ENCODE peak calls at places on chromosomes 11 and 22, in five cellular contexts. One of them, this sample, is unnamed.

GRCh38 chr22:46107089-46107664 is 43.1 kb upstream of the PPARA start:
- DNase-seq in bronchial epithelial cell: peak
- DNase-seq in AG10803: no peak
- DNase-seq in kidney: peak
- DNase-seq in cardiac fibroblast: no peak
- DNase-seq in this sample: no peak

GRCh38 chr11:59792507-59792906 is 18.1 kb downstream of the MRPL16 start:
- DNase-seq in bronchial epithelial cell: no peak
- DNase-seq in AG10803: no peak
- DNase-seq in kidney: no peak
- DNase-seq in cardiac fibroblast: no peak
- DNase-seq in this sample: no peak

GRCh38 chr11:211295-211694 is 3.8 kb downstream of the RIC8A start:
- DNase-seq in AG10803: no peak
- DNase-seq in cardiac fibroblast: no peak
- DNase-seq in kidney: peak
- DNase-seq in bronchial epithelial cell: no peak
- DNase-seq in this sample: no peak

GRCh38 chr11:2772544-2773031 is 72.8 kb upstream of the KCNQ1OT1 start:
- DNase-seq in bronchial epithelial cell: peak
- DNase-seq in cardiac fibroblast: peak
- DNase-seq in kidney: no peak
- DNase-seq in AG10803: peak
- DNase-seq in this sample: peak

GRCh38 chr11:102974552-102975280 is 19.2 kb upstream of the MMP13 start:
- DNase-seq in cardiac fibroblast: peak
- DNase-seq in kidney: no peak
- DNase-seq in AG10803: peak
- DNase-seq in bronchial epithelial cell: peak
- DNase-seq in this sample: peak

GRCh38 chr11:26193714-26194373 is 138.1 kb upstream of the ANO3 start:
- DNase-seq in kidney: no peak
- DNase-seq in bronchial epithelial cell: peak
- DNase-seq in AG10803: peak
- DNase-seq in cardiac fibroblast: no peak
- DNase-seq in this sample: peak

GRCh38 chr11:42770444-42771065 is 541.2 kb upstream of the API5 start:
- DNase-seq in kidney: no peak
- DNase-seq in cardiac fibroblast: peak
- DNase-seq in bronchial epithelial cell: peak
- DNase-seq in AG10803: peak
- DNase-seq in this sample: no peak

GRCh38 chr22:46791201-46791731 is 28.8 kb downstream of the TBC1D22A start:
- DNase-seq in cardiac fibroblast: peak
- DNase-seq in AG10803: peak
- DNase-seq in bronchial epithelial cell: peak
- DNase-seq in kidney: peak
- DNase-seq in this sample: peak

GRCh38 chr11:46306296-46306853 is 28.9 kb downstream of the CREB3L1 start:
- DNase-seq in kidney: no peak
- DNase-seq in AG10803: peak
- DNase-seq in cardiac fibroblast: peak
- DNase-seq in bronchial epithelial cell: peak
- DNase-seq in this sample: peak

GRCh38 chr11:46302866-46303265 is 25.4 kb downstream of the CREB3L1 start:
- DNase-seq in AG10803: no peak
- DNase-seq in kidney: no peak
- DNase-seq in bronchial epithelial cell: no peak
- DNase-seq in cardiac fibroblast: no peak
- DNase-seq in this sample: no peak

GRCh38 chr11:46304605-46305004 is 27.1 kb downstream of the CREB3L1 start:
- DNase-seq in kidney: no peak
- DNase-seq in bronchial epithelial cell: no peak
- DNase-seq in cardiac fibroblast: no peak
- DNase-seq in AG10803: no peak
- DNase-seq in this sample: no peak

GRCh38 chr11:46307369-46307768 is 29.9 kb downstream of the CREB3L1 start:
- DNase-seq in cardiac fibroblast: no peak
- DNase-seq in bronchial epithelial cell: no peak
- DNase-seq in kidney: no peak
- DNase-seq in AG10803: no peak
- DNase-seq in this sample: no peak

DNA sequence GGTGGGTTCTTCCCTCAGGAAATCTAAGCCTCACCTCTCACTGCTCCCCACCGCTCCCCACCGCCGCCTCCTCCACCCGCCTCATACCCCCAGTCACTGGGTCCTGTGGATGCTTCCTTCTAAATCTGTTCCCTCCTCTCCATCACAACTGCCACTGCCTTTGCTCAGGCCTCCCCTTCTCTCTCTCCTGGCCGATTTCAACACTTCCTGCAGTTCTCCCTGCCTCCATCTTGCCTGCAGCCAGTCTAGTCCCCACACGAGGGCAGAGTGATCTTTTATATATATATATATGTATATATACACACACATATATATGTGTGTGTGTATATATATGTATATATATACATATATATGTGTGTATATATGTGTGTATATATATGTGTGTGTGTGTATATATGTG is 27.8 kb downstream of the CREB3L1 start:
- DNase-seq in kidney: no peak
- DNase-seq in cardiac fibroblast: peak
- DNase-seq in bronchial epithelial cell: peak
- DNase-seq in AG10803: no peak
- DNase-seq in this sample: no peak
- TF ChIP-seq CTCF in kidney: no peak
- TF ChIP-seq CTCF in cardiac fibroblast: peak
- TF ChIP-seq CTCF in bronchial epithelial cell: peak
- TF ChIP-seq CTCF in AG10803: peak
- TF ChIP-seq CTCF in this sample: no peak

DNA sequence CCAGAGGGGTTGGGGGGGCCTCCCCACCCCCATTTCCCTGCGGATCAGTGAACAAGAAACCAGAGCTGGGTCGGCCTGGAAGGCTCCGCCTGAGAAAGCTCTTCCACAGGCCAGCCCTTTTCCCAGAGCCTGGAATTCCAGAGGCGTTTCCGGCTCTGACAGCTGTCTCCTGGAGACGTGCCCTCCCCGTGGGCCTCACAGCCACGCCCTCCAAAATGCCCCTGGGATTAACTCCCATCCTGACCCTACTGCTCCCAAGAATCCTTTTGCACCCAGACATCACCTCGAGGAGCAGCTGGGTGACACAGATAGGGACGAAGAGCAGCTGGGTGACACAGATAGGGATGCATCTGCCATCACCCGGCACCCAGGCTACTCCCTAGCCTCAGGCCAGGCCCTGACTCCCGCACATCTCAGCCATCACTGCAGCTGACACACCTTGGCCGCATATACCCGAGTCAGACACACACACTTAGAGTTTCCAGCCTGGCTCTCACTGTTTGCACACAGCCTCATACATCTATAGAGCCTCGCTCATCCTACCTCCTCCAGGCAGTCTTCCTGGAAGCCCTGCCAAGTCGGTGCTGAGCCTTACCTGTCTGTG is 7.6 kb upstream of the CDC42EP1 start:
- DNase-seq in kidney: peak
- DNase-seq in cardiac fibroblast: no peak
- DNase-seq in bronchial epithelial cell: no peak
- DNase-seq in AG10803: peak
- DNase-seq in this sample: peak
- H3K4me3 ChIP-seq in kidney: no peak
- H3K4me3 ChIP-seq in cardiac fibroblast: no peak
- H3K4me3 ChIP-seq in bronchial epithelial cell: no peak
- H3K4me3 ChIP-seq in AG10803: no peak
- H3K4me3 ChIP-seq in this sample: no peak

DNA sequence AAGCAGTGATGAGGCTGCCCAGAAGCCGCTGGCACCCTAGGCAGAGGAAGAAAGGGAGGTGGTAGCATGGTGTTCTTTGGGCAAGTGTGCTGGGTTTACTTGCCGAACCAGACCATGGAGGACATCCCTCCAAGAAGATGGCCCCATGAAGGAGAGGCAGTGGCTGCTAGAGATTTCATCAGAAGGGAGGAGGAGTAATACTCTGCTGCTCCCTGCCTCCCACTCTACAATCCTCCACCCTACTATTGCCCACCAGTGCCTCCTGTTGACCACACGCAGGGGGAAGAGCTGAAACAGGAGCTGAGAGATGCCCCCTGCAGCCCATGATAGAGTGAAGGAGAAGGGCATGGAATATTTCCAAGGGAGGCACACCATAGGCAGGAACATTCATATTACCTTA is 51.0 kb upstream of the PRSS23 start:
- DNase-seq in kidney: no peak
- DNase-seq in bronchial epithelial cell: no peak
- DNase-seq in AG10803: no peak
- DNase-seq in cardiac fibroblast: peak
- DNase-seq in this sample: no peak
- TF ChIP-seq CTCF in kidney: no peak
- TF ChIP-seq CTCF in bronchial epithelial cell: no peak
- TF ChIP-seq CTCF in AG10803: peak
- TF ChIP-seq CTCF in cardiac fibroblast: peak
- TF ChIP-seq CTCF in this sample: no peak

DNA sequence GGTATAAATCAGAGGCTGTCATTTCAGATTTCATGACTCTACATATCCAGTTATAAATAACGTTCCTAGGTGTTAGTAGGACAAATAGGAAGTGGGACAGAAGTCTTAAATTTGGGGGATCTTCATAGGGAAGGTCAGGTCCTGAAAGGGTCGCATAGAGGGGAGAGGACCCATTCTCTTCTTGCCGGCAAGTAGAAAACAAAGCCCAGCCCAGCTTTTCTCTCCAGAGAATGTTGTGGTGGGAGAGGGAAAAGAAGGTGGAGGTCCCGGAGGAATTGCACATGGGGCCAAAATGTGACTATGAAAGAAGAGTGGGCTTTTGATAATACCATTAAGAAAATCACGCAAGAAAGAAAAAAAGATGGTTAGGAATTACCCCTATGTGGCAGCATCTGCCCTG is 976 bp upstream of the NELL1 start:
- DNase-seq in kidney: no peak
- DNase-seq in bronchial epithelial cell: no peak
- DNase-seq in cardiac fibroblast: no peak
- DNase-seq in AG10803: no peak
- DNase-seq in this sample: no peak
- H3K4me3 ChIP-seq in kidney: no peak
- H3K4me3 ChIP-seq in bronchial epithelial cell: no peak
- H3K4me3 ChIP-seq in cardiac fibroblast: no peak
- H3K4me3 ChIP-seq in AG10803: no peak
- H3K4me3 ChIP-seq in this sample: no peak

GRCh38 chr11:10856689-10857603 is 907 bp downstream of the ZBED5 start:
- DNase-seq in kidney: no peak
- DNase-seq in cardiac fibroblast: peak
- DNase-seq in AG10803: peak
- DNase-seq in bronchial epithelial cell: peak
- DNase-seq in this sample: peak

GRCh38 chr11:10855295-10855694 is 2.6 kb downstream of the ZBED5 start:
- DNase-seq in AG10803: no peak
- DNase-seq in kidney: no peak
- DNase-seq in cardiac fibroblast: no peak
- DNase-seq in bronchial epithelial cell: no peak
- DNase-seq in this sample: no peak

GRCh38 chr11:10858505-10859360 is 880 bp upstream of the ZBED5 start:
- DNase-seq in kidney: peak
- DNase-seq in AG10803: peak
- DNase-seq in cardiac fibroblast: no peak
- DNase-seq in bronchial epithelial cell: peak
- DNase-seq in this sample: peak

GRCh38 chr11:10861047-10861446 is 3.2 kb upstream of the ZBED5 start:
- DNase-seq in AG10803: no peak
- DNase-seq in bronchial epithelial cell: no peak
- DNase-seq in kidney: no peak
- DNase-seq in cardiac fibroblast: no peak
- DNase-seq in this sample: no peak

GRCh38 chr11:10857604-10858504 is at the start of gene ZBED5:
- DNase-seq in kidney: peak
- DNase-seq in cardiac fibroblast: peak
- DNase-seq in bronchial epithelial cell: peak
- DNase-seq in AG10803: peak
- DNase-seq in this sample: peak
- TF ChIP-seq CTCF in kidney: peak
- TF ChIP-seq CTCF in cardiac fibroblast: no peak
- TF ChIP-seq CTCF in bronchial epithelial cell: peak
- TF ChIP-seq CTCF in AG10803: no peak
- TF ChIP-seq CTCF in this sample: no peak

DNA sequence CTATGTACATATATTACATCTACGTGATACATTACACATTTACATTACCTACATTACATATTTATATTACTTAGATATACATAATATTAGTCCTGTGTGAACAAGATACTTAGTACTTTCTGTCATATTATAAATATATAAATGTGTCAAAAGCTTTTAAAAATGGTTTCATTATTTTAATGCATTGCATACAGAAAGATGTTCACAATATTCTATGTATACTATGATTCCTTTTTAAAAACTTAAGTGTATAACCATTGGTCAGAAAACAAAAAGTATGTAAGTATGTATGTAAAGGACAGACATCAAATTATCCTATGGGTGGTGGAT is 647 bp upstream of the ZW10 start:
- DNase-seq in kidney: no peak
- DNase-seq in cardiac fibroblast: no peak
- DNase-seq in bronchial epithelial cell: no peak
- DNase-seq in AG10803: no peak
- DNase-seq in this sample: no peak
- H3K4me3 ChIP-seq in kidney: peak
- H3K4me3 ChIP-seq in cardiac fibroblast: peak
- H3K4me3 ChIP-seq in bronchial epithelial cell: peak
- H3K4me3 ChIP-seq in AG10803: peak
- H3K4me3 ChIP-seq in this sample: peak

GRCh38 chr11:8681837-8682218 is 637 bp downstream of the TRIM66 start:
- DNase-seq in kidney: no peak
- DNase-seq in AG10803: no peak
- DNase-seq in bronchial epithelial cell: peak
- DNase-seq in cardiac fibroblast: no peak
- DNase-seq in this sample: no peak

GRCh38 chr11:8684600-8685290 is 2.2 kb downstream of the RPL27A start:
- DNase-seq in AG10803: no peak
- DNase-seq in bronchial epithelial cell: no peak
- DNase-seq in cardiac fibroblast: no peak
- DNase-seq in kidney: no peak
- DNase-seq in this sample: no peak

GRCh38 chr11:8683115-8683807 is 669 bp downstream of the RPL27A start:
- DNase-seq in bronchial epithelial cell: no peak
- DNase-seq in AG10803: no peak
- DNase-seq in cardiac fibroblast: no peak
- DNase-seq in kidney: no peak
- DNase-seq in this sample: no peak

GRCh38 chr11:8685306-8685705 is 2.7 kb downstream of the RPL27A start:
- DNase-seq in AG10803: no peak
- DNase-seq in bronchial epithelial cell: no peak
- DNase-seq in kidney: peak
- DNase-seq in cardiac fibroblast: no peak
- DNase-seq in this sample: no peak

GRCh38 chr11:8682219-8683114 is at the start of the genes RPL27A and TRIM66:
- DNase-seq in cardiac fibroblast: peak
- DNase-seq in AG10803: peak
- DNase-seq in bronchial epithelial cell: peak
- DNase-seq in kidney: peak
- DNase-seq in this sample: peak
- TF ChIP-seq CTCF in cardiac fibroblast: peak
- TF ChIP-seq CTCF in AG10803: peak
- TF ChIP-seq CTCF in bronchial epithelial cell: peak
- TF ChIP-seq CTCF in kidney: no peak
- TF ChIP-seq CTCF in this sample: no peak

GRCh38 chr22:19765477-19766234 is 5.1 kb downstream of the TBX1 start:
- DNase-seq in kidney: no peak
- DNase-seq in cardiac fibroblast: peak
- DNase-seq in bronchial epithelial cell: peak
- DNase-seq in AG10803: peak
- DNase-seq in this sample: peak
- H3K4me3 ChIP-seq in kidney: no peak
- H3K4me3 ChIP-seq in cardiac fibroblast: no peak
- H3K4me3 ChIP-seq in bronchial epithelial cell: peak
- H3K4me3 ChIP-seq in AG10803: peak
- H3K4me3 ChIP-seq in this sample: no peak

GRCh38 chr11:96704847-96705246 is 315.0 kb downstream of the JRKL start:
- DNase-seq in bronchial epithelial cell: no peak
- DNase-seq in cardiac fibroblast: peak
- DNase-seq in kidney: no peak
- DNase-seq in AG10803: no peak
- DNase-seq in this sample: no peak
- TF ChIP-seq CTCF in bronchial epithelial cell: peak
- TF ChIP-seq CTCF in cardiac fibroblast: no peak
- TF ChIP-seq CTCF in kidney: no peak
- TF ChIP-seq CTCF in AG10803: no peak
- TF ChIP-seq CTCF in this sample: no peak

This sample was measured in foreskin fibroblast.